ENCODE peak calls at places on chromosome 5, in five cellular contexts. G is A172, X is AG08396, M is lower lobe of right lung, Q is kidney epithelial cell. S is an unnamed sample.

GRCh38 chr5:134128648-134128995 is 14.1 kb downstream of the TCF7 start:
- DNase-seq in X (no peak), G (no peak), Q (no peak), M (no peak), S (no peak)

GRCh38 chr5:38591450-38591849 is 35.0 kb upstream of the LIFR start:
- DNase-seq in G (no peak), X (no peak), Q (no peak), M (no peak), S (no peak)

GRCh38 chr5:118029807-118030206 is 958.5 kb downstream of the DTWD2 start:
- DNase-seq in G (no peak), M (no peak), X (no peak), Q (no peak), S (no peak)

GRCh38 chr5:126594077-126594476 is 942 bp downstream of the ALDH7A1 start:
- DNase-seq in M (no peak), Q (no peak), G (no peak), X (no peak), S (peak)

GRCh38 chr5:134642931-134643530 is 5.6 kb upstream of the SEC24A start:
- DNase-seq in X (no peak), M (no peak), G (no peak), Q (no peak), S (peak)

GRCh38 chr5:72597456-72597948 is 90.3 kb upstream of the ZNF366 start:
- DNase-seq in X (peak), M (no peak), Q (peak), G (peak), S (peak)

GRCh38 chr5:163347671-163348070 is 89.7 kb upstream of the CCNG1 start:
- DNase-seq in G (peak), X (peak), M (no peak), Q (peak), S (peak)

GRCh38 chr5:442335-443238 is at the start of gene EXOC3:
- DNase-seq in X (peak), M (peak), G (peak), Q (no peak), S (peak)